ENCODE peak calls at places on chromosomes 3 and 15, in seven cellular contexts. One of them, this sample, is unnamed.

GRCh38 chr15:80483656-80484055 is 79.5 kb downstream of the ARNT2 start:
- DNase-seq in HCT116: no peak
- DNase-seq in foreskin keratinocyte: no peak
- DNase-seq in dorsolateral prefrontal cortex: no peak
- DNase-seq in CD4-positive, CD25-positive, alpha-beta regulatory T cell: no peak
- DNase-seq in lower lobe of right lung: no peak
- DNase-seq in PC-3: no peak
- DNase-seq in this sample: no peak

GRCh38 chr3:27079427-27080105 is 289.6 kb downstream of the NEK10 start:
- DNase-seq in HCT116: no peak
- DNase-seq in foreskin keratinocyte: no peak
- DNase-seq in dorsolateral prefrontal cortex: no peak
- DNase-seq in CD4-positive, CD25-positive, alpha-beta regulatory T cell: no peak
- DNase-seq in lower lobe of right lung: no peak
- DNase-seq in PC-3: no peak
- DNase-seq in this sample: no peak

GRCh38 chr15:95162069-95162468 is 930.7 kb downstream of the MCTP2 start:
- DNase-seq in HCT116: no peak
- DNase-seq in foreskin keratinocyte: no peak
- DNase-seq in dorsolateral prefrontal cortex: no peak
- DNase-seq in CD4-positive, CD25-positive, alpha-beta regulatory T cell: no peak
- DNase-seq in lower lobe of right lung: no peak
- DNase-seq in PC-3: no peak
- DNase-seq in this sample: no peak

GRCh38 chr3:84039091-84039490 is 919.7 kb upstream of the CADM2 start:
- DNase-seq in HCT116: no peak
- DNase-seq in foreskin keratinocyte: no peak
- DNase-seq in dorsolateral prefrontal cortex: no peak
- DNase-seq in CD4-positive, CD25-positive, alpha-beta regulatory T cell: no peak
- DNase-seq in lower lobe of right lung: no peak
- DNase-seq in PC-3: no peak
- DNase-seq in this sample: no peak

GRCh38 chr3:175121225-175121624 is 262.1 kb downstream of the NAALADL2 start:
- DNase-seq in HCT116: peak; percentile 7
- DNase-seq in foreskin keratinocyte: peak; percentile 25
- DNase-seq in dorsolateral prefrontal cortex: no peak
- DNase-seq in CD4-positive, CD25-positive, alpha-beta regulatory T cell: no peak
- DNase-seq in lower lobe of right lung: no peak
- DNase-seq in PC-3: peak; percentile 58
- DNase-seq in this sample: no peak

GRCh38 chr3:174010902-174011301 is 613.4 kb downstream of the NLGN1 start:
- DNase-seq in HCT116: no peak
- DNase-seq in foreskin keratinocyte: no peak
- DNase-seq in dorsolateral prefrontal cortex: no peak
- DNase-seq in CD4-positive, CD25-positive, alpha-beta regulatory T cell: no peak
- DNase-seq in lower lobe of right lung: no peak
- DNase-seq in PC-3: no peak
- DNase-seq in this sample: no peak

GRCh38 chr3:192433704-192434103 is 293.6 kb downstream of the FGF12 start:
- DNase-seq in HCT116: no peak
- DNase-seq in foreskin keratinocyte: no peak
- DNase-seq in dorsolateral prefrontal cortex: no peak
- DNase-seq in CD4-positive, CD25-positive, alpha-beta regulatory T cell: no peak
- DNase-seq in lower lobe of right lung: no peak
- DNase-seq in PC-3: no peak
- DNase-seq in this sample: no peak

GRCh38 chr15:56994280-56994679 is 75.8 kb downstream of the TCF12 start:
- DNase-seq in HCT116: no peak
- DNase-seq in foreskin keratinocyte: no peak
- DNase-seq in dorsolateral prefrontal cortex: no peak
- DNase-seq in CD4-positive, CD25-positive, alpha-beta regulatory T cell: no peak
- DNase-seq in lower lobe of right lung: no peak
- DNase-seq in PC-3: no peak
- DNase-seq in this sample: no peak

GRCh38 chr3:171980578-171981270 is 58.7 kb upstream of the FNDC3B start:
- DNase-seq in HCT116: no peak
- DNase-seq in foreskin keratinocyte: no peak
- DNase-seq in dorsolateral prefrontal cortex: no peak
- DNase-seq in CD4-positive, CD25-positive, alpha-beta regulatory T cell: no peak
- DNase-seq in lower lobe of right lung: no peak
- DNase-seq in PC-3: no peak
- DNase-seq in this sample: no peak

GRCh38 chr3:12471228-12471627 is 13.1 kb upstream of the TSEN2 start:
- DNase-seq in HCT116: peak; percentile 92
- DNase-seq in foreskin keratinocyte: peak; percentile 81
- DNase-seq in dorsolateral prefrontal cortex: no peak
- DNase-seq in CD4-positive, CD25-positive, alpha-beta regulatory T cell: no peak
- DNase-seq in lower lobe of right lung: no peak
- DNase-seq in PC-3: peak; percentile 99
- DNase-seq in this sample: peak; percentile 50

GRCh38 chr15:71588746-71589145 is 221.6 kb upstream of the NR2E3 start:
- DNase-seq in HCT116: no peak
- DNase-seq in foreskin keratinocyte: peak; percentile 64
- DNase-seq in dorsolateral prefrontal cortex: no peak
- DNase-seq in CD4-positive, CD25-positive, alpha-beta regulatory T cell: no peak
- DNase-seq in lower lobe of right lung: no peak
- DNase-seq in PC-3: peak; percentile 77
- DNase-seq in this sample: no peak

DNA sequence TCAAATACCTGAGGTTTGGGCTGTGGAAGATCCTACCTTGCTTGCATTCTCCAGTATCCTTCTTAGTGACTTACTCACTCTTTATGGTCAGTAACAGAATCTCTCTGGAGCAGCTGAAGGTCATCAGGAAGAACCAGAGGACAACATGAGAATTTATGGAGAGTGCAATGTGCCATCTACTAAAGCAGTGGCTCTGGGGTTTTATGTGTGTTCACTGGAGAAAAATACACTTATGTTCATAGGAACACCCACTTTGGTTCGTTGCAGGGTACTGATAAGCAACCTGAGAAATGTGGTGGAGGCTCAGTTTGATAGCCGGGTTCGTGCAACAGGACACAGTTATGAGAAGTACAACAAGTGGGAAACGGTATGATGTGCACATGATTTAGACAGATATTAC is 12.8 kb downstream of the CPB1 start:
- DNase-seq in HCT116: no peak
- DNase-seq in foreskin keratinocyte: no peak
- DNase-seq in dorsolateral prefrontal cortex: no peak
- DNase-seq in CD4-positive, CD25-positive, alpha-beta regulatory T cell: no peak
- DNase-seq in lower lobe of right lung: no peak
- DNase-seq in PC-3: no peak
- DNase-seq in this sample: no peak
- H3K27ac ChIP-seq in HCT116: no peak overlapping the region
- H3K27ac ChIP-seq in foreskin keratinocyte: no peak overlapping the region
- H3K27ac ChIP-seq in dorsolateral prefrontal cortex: no peak overlapping the region
- H3K27ac ChIP-seq in CD4-positive, CD25-positive, alpha-beta regulatory T cell: no peak overlapping the region
- H3K27ac ChIP-seq in lower lobe of right lung: no peak overlapping the region
- H3K27ac ChIP-seq in PC-3: no peak overlapping the region
- H3K27ac ChIP-seq in this sample: no peak overlapping the region

DNA sequence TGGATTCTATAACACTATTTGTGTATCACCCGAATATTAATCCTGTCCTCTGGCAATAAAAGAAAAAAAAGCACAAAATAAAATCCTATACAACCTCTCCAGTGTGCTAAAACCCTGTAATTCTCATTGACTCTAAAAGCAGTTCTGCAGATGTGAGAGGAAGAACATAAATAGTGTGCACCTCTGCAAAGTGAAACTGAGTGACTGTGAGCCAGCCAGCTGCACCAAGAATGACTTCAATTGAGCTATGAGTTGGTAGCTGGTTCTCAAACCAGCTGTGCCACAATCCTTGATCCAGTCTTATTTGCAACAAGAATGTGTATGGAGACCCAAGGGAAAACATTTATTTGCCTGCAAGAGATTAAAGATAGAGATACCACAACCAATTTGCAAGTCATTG is 31.2 kb upstream of the COL8A1 start:
- DNase-seq in HCT116: no peak
- DNase-seq in foreskin keratinocyte: no peak
- DNase-seq in dorsolateral prefrontal cortex: no peak
- DNase-seq in CD4-positive, CD25-positive, alpha-beta regulatory T cell: no peak
- DNase-seq in lower lobe of right lung: no peak
- DNase-seq in PC-3: no peak
- DNase-seq in this sample: no peak
- H3K27ac ChIP-seq in HCT116: no peak overlapping the region
- H3K27ac ChIP-seq in foreskin keratinocyte: no peak overlapping the region
- H3K27ac ChIP-seq in dorsolateral prefrontal cortex: no peak overlapping the region
- H3K27ac ChIP-seq in CD4-positive, CD25-positive, alpha-beta regulatory T cell: no peak overlapping the region
- H3K27ac ChIP-seq in lower lobe of right lung: no peak overlapping the region
- H3K27ac ChIP-seq in PC-3: no peak overlapping the region
- H3K27ac ChIP-seq in this sample: no peak overlapping the region

DNA sequence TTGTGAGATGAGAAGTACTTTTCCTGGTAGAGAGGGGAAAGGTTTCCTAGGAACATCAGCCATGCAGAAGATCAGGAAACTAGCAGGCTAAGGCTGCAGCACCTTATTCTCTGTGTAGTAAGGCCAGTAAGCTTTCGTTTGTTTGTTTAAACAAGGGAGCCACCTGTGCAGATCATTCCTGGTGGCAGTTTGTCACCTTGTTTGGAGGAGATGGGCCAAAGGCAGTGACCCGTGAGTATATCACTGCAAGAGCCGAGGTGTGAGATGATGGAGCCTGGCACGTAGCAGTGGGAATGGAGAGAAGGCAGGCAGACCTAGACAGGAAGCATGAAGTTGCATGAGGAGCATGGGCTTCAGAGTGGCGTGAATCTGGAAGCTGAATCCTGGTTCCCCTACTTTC is 19.6 kb downstream of the ATG7 start:
- DNase-seq in HCT116: no peak
- DNase-seq in foreskin keratinocyte: no peak
- DNase-seq in dorsolateral prefrontal cortex: no peak
- DNase-seq in CD4-positive, CD25-positive, alpha-beta regulatory T cell: no peak
- DNase-seq in lower lobe of right lung: no peak
- DNase-seq in PC-3: no peak
- DNase-seq in this sample: no peak
- H3K27ac ChIP-seq in HCT116: no peak overlapping the region
- H3K27ac ChIP-seq in foreskin keratinocyte: no peak overlapping the region
- H3K27ac ChIP-seq in dorsolateral prefrontal cortex: no peak overlapping the region
- H3K27ac ChIP-seq in CD4-positive, CD25-positive, alpha-beta regulatory T cell: peak overlapping the region; percentile 75
- H3K27ac ChIP-seq in lower lobe of right lung: peak overlapping the region; percentile 7
- H3K27ac ChIP-seq in PC-3: no peak overlapping the region
- H3K27ac ChIP-seq in this sample: no peak overlapping the region

GRCh38 chr3:123295901-123296250 is 94.1 kb downstream of the SEC22A start:
- DNase-seq in HCT116: no peak
- DNase-seq in foreskin keratinocyte: no peak
- DNase-seq in dorsolateral prefrontal cortex: no peak
- DNase-seq in CD4-positive, CD25-positive, alpha-beta regulatory T cell: no peak
- DNase-seq in lower lobe of right lung: no peak
- DNase-seq in PC-3: no peak
- DNase-seq in this sample: no peak

GRCh38 chr3:123296261-123296660 is 94.5 kb downstream of the SEC22A start:
- DNase-seq in HCT116: no peak
- DNase-seq in foreskin keratinocyte: no peak
- DNase-seq in dorsolateral prefrontal cortex: no peak
- DNase-seq in CD4-positive, CD25-positive, alpha-beta regulatory T cell: no peak
- DNase-seq in lower lobe of right lung: no peak
- DNase-seq in PC-3: no peak
- DNase-seq in this sample: no peak

GRCh38 chr3:123292321-123293310 is 90.9 kb downstream of the SEC22A start:
- DNase-seq in HCT116: no peak
- DNase-seq in foreskin keratinocyte: no peak
- DNase-seq in dorsolateral prefrontal cortex: no peak
- DNase-seq in CD4-positive, CD25-positive, alpha-beta regulatory T cell: no peak
- DNase-seq in lower lobe of right lung: no peak
- DNase-seq in PC-3: no peak
- DNase-seq in this sample: no peak

GRCh38 chr3:123295171-123295900 is 93.6 kb downstream of the SEC22A start:
- DNase-seq in HCT116: no peak
- DNase-seq in foreskin keratinocyte: no peak
- DNase-seq in dorsolateral prefrontal cortex: no peak
- DNase-seq in CD4-positive, CD25-positive, alpha-beta regulatory T cell: no peak
- DNase-seq in lower lobe of right lung: no peak
- DNase-seq in PC-3: no peak
- DNase-seq in this sample: no peak

DNA sequence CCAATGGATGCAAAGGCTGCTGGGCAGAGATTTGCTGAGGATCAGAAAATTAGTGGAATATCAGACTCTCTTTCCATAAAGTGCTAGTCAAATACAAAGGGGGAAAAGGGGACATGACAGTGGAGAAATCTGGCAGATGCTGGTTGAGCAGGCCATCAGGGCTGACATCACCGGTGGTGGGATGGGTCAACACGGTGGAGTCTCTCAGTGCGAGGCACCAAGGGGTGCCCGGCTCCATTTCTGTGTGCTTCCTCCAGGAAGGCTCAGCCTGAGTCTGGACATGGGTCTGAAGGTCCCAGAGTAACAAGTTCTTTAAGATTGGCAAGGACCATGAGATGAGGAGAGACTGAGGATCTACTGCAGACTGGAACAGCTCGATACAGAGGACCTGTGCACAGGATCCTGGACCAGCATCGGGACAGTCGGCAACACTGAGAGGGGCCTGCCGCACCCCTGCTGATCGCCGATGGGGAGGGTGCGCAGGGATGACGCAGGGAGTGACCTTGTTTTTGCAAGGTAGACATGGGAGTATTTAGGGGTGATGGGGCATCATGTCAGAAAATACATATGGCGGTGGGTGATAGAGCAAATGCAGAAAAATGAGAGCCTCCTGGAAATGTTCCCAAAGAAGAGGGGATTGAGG is 92.7 kb downstream of the SEC22A start:
- DNase-seq in HCT116: no peak
- DNase-seq in foreskin keratinocyte: no peak
- DNase-seq in dorsolateral prefrontal cortex: no peak
- DNase-seq in CD4-positive, CD25-positive, alpha-beta regulatory T cell: no peak
- DNase-seq in lower lobe of right lung: no peak
- DNase-seq in PC-3: no peak
- DNase-seq in this sample: no peak
- H3K27ac ChIP-seq in HCT116: no peak overlapping the region
- H3K27ac ChIP-seq in foreskin keratinocyte: no peak overlapping the region
- H3K27ac ChIP-seq in dorsolateral prefrontal cortex: no peak overlapping the region
- H3K27ac ChIP-seq in CD4-positive, CD25-positive, alpha-beta regulatory T cell: no peak overlapping the region
- H3K27ac ChIP-seq in lower lobe of right lung: no peak overlapping the region
- H3K27ac ChIP-seq in PC-3: no peak overlapping the region
- H3K27ac ChIP-seq in this sample: no peak overlapping the region